ENCODE peak calls at places on chromosomes 11 and 22, in five cellular contexts. One of them, this sample, is unnamed.

GRCh38 chr11:43919852-43920597 is 22.4 kb upstream of the C11orf96 start:
- DNase-seq in kidney: no peak
- DNase-seq in Calu3: no peak
- DNase-seq in H1: no peak
- DNase-seq in kidney epithelial cell: no peak
- DNase-seq in this sample: no peak

GRCh38 chr11:129910360-129910759 is 15.0 kb upstream of the NFRKB start:
- DNase-seq in kidney: no peak
- DNase-seq in Calu3: no peak
- DNase-seq in H1: no peak
- DNase-seq in kidney epithelial cell: no peak
- DNase-seq in this sample: no peak

GRCh38 chr22:32079110-32080089 is 36.3 kb downstream of the SLC5A1 start:
- DNase-seq in kidney: no peak
- DNase-seq in Calu3: peak
- DNase-seq in H1: peak
- DNase-seq in kidney epithelial cell: peak
- DNase-seq in this sample: no peak

GRCh38 chr11:27294654-27295053 is 68.4 kb downstream of the CCDC34 start:
- DNase-seq in kidney: no peak
- DNase-seq in Calu3: no peak
- DNase-seq in H1: no peak
- DNase-seq in kidney epithelial cell: no peak
- DNase-seq in this sample: no peak

GRCh38 chr11:101096036-101096704 is 33.4 kb downstream of the PGR start:
- DNase-seq in kidney: no peak
- DNase-seq in Calu3: no peak
- DNase-seq in H1: no peak
- DNase-seq in kidney epithelial cell: no peak
- DNase-seq in this sample: peak

GRCh38 chr11:10920205-10920604 is 62.4 kb upstream of the ZBED5 start:
- DNase-seq in kidney: no peak
- DNase-seq in Calu3: no peak
- DNase-seq in H1: no peak
- DNase-seq in kidney epithelial cell: no peak
- DNase-seq in this sample: no peak

GRCh38 chr22:48756146-48757111 is 1071.2 kb downstream of the BRD1 start:
- DNase-seq in kidney: no peak
- DNase-seq in Calu3: no peak
- DNase-seq in H1: no peak
- DNase-seq in kidney epithelial cell: no peak
- DNase-seq in this sample: peak

GRCh38 chr11:134599180-134599810 is 187.3 kb upstream of the B3GAT1 start:
- DNase-seq in kidney: no peak
- DNase-seq in Calu3: no peak
- DNase-seq in H1: no peak
- DNase-seq in kidney epithelial cell: no peak
- DNase-seq in this sample: no peak

GRCh38 chr22:17965538-17966402 is 58.6 kb downstream of the MICAL3 start:
- DNase-seq in kidney: no peak
- DNase-seq in Calu3: no peak
- DNase-seq in H1: no peak
- DNase-seq in kidney epithelial cell: no peak
- DNase-seq in this sample: no peak

GRCh38 chr11:78161937-78162336 is 22.5 kb upstream of the ALG8 start:
- DNase-seq in kidney: no peak
- DNase-seq in Calu3: no peak
- DNase-seq in H1: no peak
- DNase-seq in kidney epithelial cell: no peak
- DNase-seq in this sample: no peak

GRCh38 chr11:96464695-96465307 is 75.0 kb downstream of the JRKL start:
- DNase-seq in kidney: no peak
- DNase-seq in Calu3: no peak
- DNase-seq in H1: no peak
- DNase-seq in kidney epithelial cell: peak
- DNase-seq in this sample: no peak

GRCh38 chr11:15842345-15842744 is 514.0 kb downstream of the SOX6 start:
- DNase-seq in kidney: no peak
- DNase-seq in Calu3: no peak
- DNase-seq in H1: no peak
- DNase-seq in kidney epithelial cell: no peak
- DNase-seq in this sample: no peak

GRCh38 chr22:39068033-39068785 is 8.9 kb upstream of the APOBEC3G start:
- DNase-seq in kidney: peak
- DNase-seq in Calu3: no peak
- DNase-seq in H1: no peak
- DNase-seq in kidney epithelial cell: no peak
- DNase-seq in this sample: no peak

GRCh38 chr22:45831394-45831793 is 145.6 kb downstream of the WNT7B start:
- DNase-seq in kidney: no peak
- DNase-seq in Calu3: peak
- DNase-seq in H1: no peak
- DNase-seq in kidney epithelial cell: no peak
- DNase-seq in this sample: no peak

GRCh38 chr22:44753189-44754042 is 1.0 kb downstream of the ARHGAP8 start:
- DNase-seq in kidney: no peak
- DNase-seq in Calu3: peak
- DNase-seq in H1: no peak
- DNase-seq in kidney epithelial cell: no peak
- DNase-seq in this sample: no peak

GRCh38 chr22:35819421-35819820 is 101.7 kb downstream of the APOL5 start:
- DNase-seq in kidney: no peak
- DNase-seq in Calu3: no peak
- DNase-seq in H1: no peak
- DNase-seq in kidney epithelial cell: no peak
- DNase-seq in this sample: no peak

GRCh38 chr11:23976776-23977380 is 520.0 kb upstream of the LUZP2 start:
- DNase-seq in kidney: no peak
- DNase-seq in Calu3: no peak
- DNase-seq in H1: no peak
- DNase-seq in kidney epithelial cell: no peak
- DNase-seq in this sample: no peak

GRCh38 chr11:76161261-76161961 is 44.9 kb downstream of the WNT11 start:
- DNase-seq in kidney: peak
- DNase-seq in Calu3: no peak
- DNase-seq in H1: no peak
- DNase-seq in kidney epithelial cell: no peak
- DNase-seq in this sample: no peak

GRCh38 chr22:45645150-45645525 is 26.5 kb upstream of the ATXN10 start:
- DNase-seq in kidney: no peak
- DNase-seq in Calu3: no peak
- DNase-seq in H1: no peak
- DNase-seq in kidney epithelial cell: no peak
- DNase-seq in this sample: no peak

GRCh38 chr11:129225190-129225589 is 33.1 kb upstream of the ARHGAP32 start:
- DNase-seq in kidney: no peak
- DNase-seq in Calu3: no peak
- DNase-seq in H1: no peak
- DNase-seq in kidney epithelial cell: no peak
- DNase-seq in this sample: no peak

GRCh38 chr22:25082096-25082495 is 117.6 kb upstream of the CRYBB3 start:
- DNase-seq in kidney: no peak
- DNase-seq in Calu3: no peak
- DNase-seq in H1: no peak
- DNase-seq in kidney epithelial cell: no peak
- DNase-seq in this sample: no peak

GRCh38 chr22:25080855-25081254 is 118.8 kb upstream of the CRYBB3 start:
- DNase-seq in kidney: no peak
- DNase-seq in Calu3: no peak
- DNase-seq in H1: no peak
- DNase-seq in kidney epithelial cell: no peak
- DNase-seq in this sample: no peak

GRCh38 chr22:25078591-25078990 is 121.1 kb upstream of the CRYBB3 start:
- DNase-seq in kidney: no peak
- DNase-seq in Calu3: no peak
- DNase-seq in H1: no peak
- DNase-seq in kidney epithelial cell: no peak
- DNase-seq in this sample: no peak

GRCh38 chr22:25083414-25084166 is 116.1 kb upstream of the CRYBB3 start:
- DNase-seq in kidney: no peak
- DNase-seq in Calu3: peak
- DNase-seq in H1: no peak
- DNase-seq in kidney epithelial cell: no peak
- DNase-seq in this sample: no peak

DNA sequence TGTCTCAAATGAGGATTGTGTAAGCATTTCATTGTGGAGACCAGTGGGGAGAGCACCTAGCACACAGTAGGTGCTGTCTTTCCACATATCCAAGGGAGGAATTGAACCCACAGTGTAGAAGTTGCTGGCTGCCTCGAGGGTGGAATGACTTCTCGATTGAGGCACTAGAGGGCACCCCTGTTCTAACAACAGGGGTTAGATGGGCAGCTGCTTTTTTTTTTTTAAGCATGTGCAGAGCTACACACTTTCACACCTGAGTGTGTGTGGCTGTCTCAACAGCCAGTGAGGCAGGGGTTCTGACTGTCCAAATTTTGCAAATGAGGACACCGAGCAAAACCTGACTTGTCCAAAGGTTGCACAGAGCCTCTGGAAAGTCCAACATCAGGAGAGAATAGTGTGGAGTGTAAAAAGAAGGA is 118.2 kb upstream of the CRYBB3 start:
- DNase-seq in kidney: no peak
- DNase-seq in Calu3: peak
- DNase-seq in H1: no peak
- DNase-seq in kidney epithelial cell: no peak
- DNase-seq in this sample: no peak
- TF ChIP-seq CTCF in kidney: peak
- TF ChIP-seq CTCF in Calu3: peak
- TF ChIP-seq CTCF in H1: peak
- TF ChIP-seq CTCF in kidney epithelial cell: peak
- TF ChIP-seq CTCF in this sample: no peak

DNA sequence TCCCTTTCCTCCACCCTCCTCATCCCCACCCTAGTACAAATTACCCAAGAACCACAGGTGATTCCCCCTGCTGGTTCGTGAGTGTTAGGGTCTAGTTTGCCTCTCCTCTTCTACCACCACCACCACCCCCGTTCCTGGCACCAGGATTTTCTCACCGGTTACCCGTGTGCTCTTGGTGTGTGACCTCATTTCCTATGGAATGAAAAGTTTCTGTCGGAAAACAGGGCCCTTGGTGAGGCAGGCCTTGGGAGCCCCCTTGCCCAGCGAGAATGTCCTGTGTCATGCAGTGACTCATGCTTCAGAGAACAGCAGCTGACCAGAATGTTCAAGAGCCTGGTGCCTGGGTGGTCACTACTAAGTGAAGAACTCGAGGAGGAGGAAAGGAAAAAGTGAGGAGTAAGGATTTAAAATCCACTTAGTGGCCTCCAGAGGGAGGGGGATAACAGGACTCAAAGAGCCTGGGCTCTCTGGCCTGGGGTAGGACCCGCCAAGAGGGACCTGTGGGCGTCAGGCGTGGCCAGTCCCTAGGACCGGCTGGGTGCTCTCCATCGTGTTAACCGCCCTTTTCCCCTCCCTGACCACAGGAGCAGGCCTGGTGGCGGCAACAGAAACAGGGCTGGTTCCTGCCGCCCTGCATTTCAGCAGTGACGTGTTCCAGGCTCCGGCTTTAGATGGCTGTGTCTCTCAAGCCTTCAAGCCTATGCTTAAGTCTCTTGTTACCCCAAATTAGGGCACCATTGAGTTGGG is 30.2 kb downstream of the C22orf31 start:
- DNase-seq in kidney: peak
- DNase-seq in Calu3: peak
- DNase-seq in H1: peak
- DNase-seq in kidney epithelial cell: peak
- DNase-seq in this sample: no peak
- TF ChIP-seq CTCF in kidney: no peak
- TF ChIP-seq CTCF in Calu3: peak
- TF ChIP-seq CTCF in H1: peak
- TF ChIP-seq CTCF in kidney epithelial cell: no peak
- TF ChIP-seq CTCF in this sample: peak

GRCh38 chr11:60252208-60252566 is 9.2 kb upstream of the MS4A4E start:
- DNase-seq in kidney: no peak
- DNase-seq in Calu3: no peak
- DNase-seq in H1: no peak
- DNase-seq in kidney epithelial cell: no peak
- DNase-seq in this sample: no peak

GRCh38 chr11:60252709-60253108 is 9.8 kb upstream of the MS4A4E start:
- DNase-seq in kidney: no peak
- DNase-seq in Calu3: no peak
- DNase-seq in H1: no peak
- DNase-seq in kidney epithelial cell: no peak
- DNase-seq in this sample: no peak

GRCh38 chr11:60251485-60252207 is 8.7 kb upstream of the MS4A4E start:
- DNase-seq in kidney: no peak
- DNase-seq in Calu3: peak
- DNase-seq in H1: no peak
- DNase-seq in kidney epithelial cell: no peak
- DNase-seq in this sample: no peak
- TF ChIP-seq CTCF in kidney: no peak
- TF ChIP-seq CTCF in Calu3: peak
- TF ChIP-seq CTCF in H1: peak
- TF ChIP-seq CTCF in kidney epithelial cell: no peak
- TF ChIP-seq CTCF in this sample: peak

GRCh38 chr22:42792909-42793847 is 63.9 kb downstream of the ARFGAP3 start:
- DNase-seq in kidney: no peak
- DNase-seq in Calu3: no peak
- DNase-seq in H1: no peak
- DNase-seq in kidney epithelial cell: no peak
- DNase-seq in this sample: no peak

GRCh38 chr22:42797021-42797420 is 60.1 kb downstream of the ARFGAP3 start:
- DNase-seq in kidney: no peak
- DNase-seq in Calu3: no peak
- DNase-seq in H1: no peak
- DNase-seq in kidney epithelial cell: no peak
- DNase-seq in this sample: no peak

GRCh38 chr22:42796081-42796480 is 61.0 kb downstream of the ARFGAP3 start:
- DNase-seq in kidney: no peak
- DNase-seq in Calu3: no peak
- DNase-seq in H1: no peak
- DNase-seq in kidney epithelial cell: no peak
- DNase-seq in this sample: no peak

GRCh38 chr22:42793848-42794405 is 63.1 kb downstream of the ARFGAP3 start:
- DNase-seq in kidney: no peak
- DNase-seq in Calu3: no peak
- DNase-seq in H1: no peak
- DNase-seq in kidney epithelial cell: no peak
- DNase-seq in this sample: no peak

GRCh38 chr22:42794551-42795510 is 62.2 kb downstream of the ARFGAP3 start:
- DNase-seq in kidney: no peak
- DNase-seq in Calu3: no peak
- DNase-seq in H1: no peak
- DNase-seq in kidney epithelial cell: no peak
- DNase-seq in this sample: no peak
- TF ChIP-seq CTCF in kidney: no peak
- TF ChIP-seq CTCF in Calu3: no peak
- TF ChIP-seq CTCF in H1: peak
- TF ChIP-seq CTCF in kidney epithelial cell: peak
- TF ChIP-seq CTCF in this sample: no peak

This sample was measured in mesothelial cell of epicardium.